ENCODE peak calls at places on chromosomes 7 and 10, in five cellular contexts. T is NCI-H1092 treated with DMSO at 0.1 percent for 48 hours, K is ACHN, G is RPMI8226, O is head of caudate nucleus. P is an unnamed sample.

GRCh38 chr10:62155054-62155453 is 113.6 kb downstream of the RTKN2 start:
- DNase-seq in K (no peak), T (no peak), O (no peak), G (no peak), P (no peak)

GRCh38 chr7:36787933-36788378 is 63.7 kb upstream of the AOAH start:
- DNase-seq in G (no peak), T (no peak), O (no peak), K (no peak), P (no peak)

GRCh38 chr7:117119192-117119924 is 166.1 kb downstream of the ST7 start:
- DNase-seq in T (peak; percentile 71), K (peak; percentile 90), O (peak; percentile 88), G (peak; percentile 80), P (peak; percentile 48)

GRCh38 chr10:71780161-71780560 is 6.8 kb upstream of the VSIR start:
- DNase-seq in K (no peak), O (no peak), G (no peak), T (no peak), P (no peak)

GRCh38 chr7:29987821-29988317 is 1.7 kb downstream of the SCRN1 start:
- DNase-seq in G (no peak), O (no peak), T (peak; percentile 16), K (peak; percentile 98), P (peak; percentile 74)

GRCh38 chr10:117005454-117006055 is 568 bp upstream of the SHTN1 start:
- DNase-seq in O (peak; percentile 65), K (peak; percentile 70), T (peak; percentile 26), G (peak; percentile 8), P (no peak)

GRCh38 chr10:110498982-110499795 is 1.5 kb downstream of the DUSP5 start:
- DNase-seq in K (peak; percentile 84), T (no peak), O (peak; percentile 60), G (peak; percentile 77), P (peak; percentile 60)

GRCh38 chr7:77985232-77985973 is 186.8 kb downstream of the PHTF2 start:
- DNase-seq in O (no peak), T (no peak), G (no peak), K (no peak), P (no peak)

GRCh38 chr10:126458453-126458852 is 70.2 kb upstream of the ADAM12 start:
- DNase-seq in G (no peak), T (no peak), K (no peak), O (no peak), P (no peak)

GRCh38 chr7:131688738-131689661 is 132.6 kb upstream of the PODXL start:
- DNase-seq in O (peak; percentile 86), T (peak; percentile 60), K (peak; percentile 64), G (peak; percentile 73), P (no peak)

GRCh38 chr7:92645531-92646061 is 55.4 kb upstream of the FAM133B start:
- DNase-seq in K (peak; percentile 39), T (peak; percentile 20), G (no peak), O (no peak), P (peak; percentile 74)

P was measured in foreskin keratinocyte.